ENCODE peak calls at places on chromosome 14, in ten cellular contexts. B is T-helper 2 cell treated with Interferon-gamma antibody and Interleukin-4, amounts not matched to agents 5 μg/mL and 100 μg/mL, for 36 hours; O is GM10248; G is dorsolateral prefrontal cortex; D is left lobe of liver; L is activated T-helper 1 cell treated with anti-CD3 and anti-CD28 coated beads, Interleukin-12 subunit alpha, Interleukin-12 subunit beta, Interleukin-2, Interleukin-4 antibody, amounts not matched to agents 30 ng/mL and 10 ng/mL and 1 ng/mL, durations not matched to agents 14 hours and 24 hours and 36 hours; E is NCI-H510A treated with DMSO at 0.1 percent for 48 hours; A is kidney tubule cell; Q is psoas muscle; C is SW 1271. X is an unnamed sample.

GRCh38 chr14:77241955-77242354 is 29.1 kb downstream of the NGB start:
- DNase-seq in B (no peak), G (no peak), E (no peak), C (no peak), A (no peak), O (no peak), D (no peak), Q (no peak), L (no peak), X (no peak)

GRCh38 chr14:32808574-32809098 is 130.0 kb upstream of the NPAS3 start:
- DNase-seq in C (no peak), D (no peak), O (no peak), Q (no peak), L (no peak), A (no peak), B (no peak), G (no peak), E (no peak), X (no peak)

GRCh38 chr14:85313801-85314207 is 216.1 kb upstream of the FLRT2 start:
- DNase-seq in D (no peak), E (no peak), B (no peak), O (no peak), C (no peak), Q (no peak), L (no peak), A (no peak), G (no peak), X (no peak)

GRCh38 chr14:59097681-59098080 is 90.8 kb upstream of the DAAM1 start:
- DNase-seq in B (no peak), D (no peak), L (no peak), E (no peak), O (no peak), G (no peak), A (no peak), C (no peak), Q (no peak), X (no peak)

GRCh38 chr14:68970096-68970612 is 8.9 kb downstream of the ACTN1 start:
- DNase-seq in O (no peak), Q (no peak), G (no peak), A (no peak), C (no peak), L (peak), E (no peak), D (no peak), B (no peak), X (no peak)

GRCh38 chr14:29846339-29847129 is 81.1 kb downstream of the PRKD1 start:
- DNase-seq in A (peak), B (no peak), D (no peak), L (no peak), Q (no peak), E (peak), C (no peak), G (no peak), O (no peak), X (no peak)

GRCh38 chr14:64704145-64704742 is at the start of gene PLEKHG3:
- DNase-seq in Q (peak), L (peak), E (peak), O (no peak), B (no peak), D (peak), C (no peak), A (peak), G (peak), X (no peak)

GRCh38 chr14:67514650-67515385 is 18.3 kb upstream of the PLEKHH1 start:
- DNase-seq in E (no peak), D (peak), G (no peak), L (peak), B (no peak), O (peak), Q (peak), C (no peak), A (peak), X (peak)

GRCh38 chr14:54603362-54603761 is 36.4 kb downstream of the SAMD4A start:
- DNase-seq in D (no peak), L (no peak), G (no peak), B (no peak), C (no peak), O (no peak), Q (no peak), A (peak), E (no peak), X (no peak)

GRCh38 chr14:61064866-61065265 is 83.8 kb downstream of the SLC38A6 start:
- DNase-seq in A (no peak), C (no peak), O (no peak), Q (no peak), B (no peak), D (no peak), E (peak), G (no peak), L (no peak), X (no peak)

GRCh38 chr14:76546426-76547221 is 170.7 kb downstream of the ESRRB start:
- DNase-seq in O (peak), L (no peak), E (peak), A (peak), B (no peak), Q (no peak), C (no peak), D (no peak), G (no peak), X (peak)

GRCh38 chr14:89374908-89375307 is 42.1 kb downstream of the FOXN3 start:
- DNase-seq in L (no peak), B (no peak), D (no peak), Q (no peak), E (no peak), O (no peak), A (no peak), C (no peak), G (no peak), X (no peak)

GRCh38 chr14:61933021-61933420 is 170.8 kb downstream of the SNAPC1 start:
- DNase-seq in A (no peak), E (no peak), C (no peak), G (no peak), L (no peak), D (no peak), B (no peak), O (no peak), Q (no peak), X (no peak)

GRCh38 chr14:100317897-100318808 is 5.0 kb upstream of the SLC25A47 start:
- DNase-seq in B (peak), E (no peak), C (no peak), G (no peak), A (peak), O (peak), D (peak), L (peak), Q (peak), X (peak)

GRCh38 chr14:100748403-100748802 is 21.7 kb downstream of the DLK1 start:
- DNase-seq in E (no peak), A (no peak), Q (no peak), B (no peak), G (no peak), O (no peak), C (no peak), L (no peak), D (no peak), X (no peak)

GRCh38 chr14:66979083-66979974 is 209.9 kb upstream of the GARIN2 start:
- DNase-seq in B (peak), D (no peak), L (no peak), C (no peak), A (no peak), O (no peak), G (no peak), E (no peak), Q (no peak), X (no peak)

GRCh38 chr14:105860615-105861580 is 334.5 kb downstream of the TMEM121 start:
- DNase-seq in B (no peak), Q (no peak), A (no peak), D (peak), E (no peak), L (no peak), G (peak), C (no peak), O (no peak), X (no peak)

X was measured in germinal center.